ENCODE peak calls at places on chromosomes 11 and 22, in five cellular contexts. One of them, this sample, is unnamed.

GRCh38 chr11:119315139-119316016 is 1.6 kb downstream of the MCAM start:
- DNase-seq in brain microvascular endothelial cell: no peak
- DNase-seq in GM20000: peak
- DNase-seq in activated CD4-positive, CD25-positive, alpha-beta regulatory T cell: no peak
- DNase-seq in A673: peak
- DNase-seq in this sample: no peak

GRCh38 chr22:50258361-50259292 is 2.9 kb downstream of the MAPK12 start:
- DNase-seq in brain microvascular endothelial cell: no peak
- DNase-seq in GM20000: no peak
- DNase-seq in activated CD4-positive, CD25-positive, alpha-beta regulatory T cell: no peak
- DNase-seq in A673: no peak
- DNase-seq in this sample: no peak

GRCh38 chr11:15764948-15765347 is 591.4 kb downstream of the SOX6 start:
- DNase-seq in brain microvascular endothelial cell: no peak
- DNase-seq in GM20000: no peak
- DNase-seq in activated CD4-positive, CD25-positive, alpha-beta regulatory T cell: no peak
- DNase-seq in A673: no peak
- DNase-seq in this sample: no peak

GRCh38 chr11:72629266-72629665 is 45.0 kb downstream of the PDE2A start:
- DNase-seq in brain microvascular endothelial cell: no peak
- DNase-seq in GM20000: no peak
- DNase-seq in activated CD4-positive, CD25-positive, alpha-beta regulatory T cell: no peak
- DNase-seq in A673: no peak
- DNase-seq in this sample: peak

GRCh38 chr11:67054851-67055523 is 1.7 kb upstream of the RHOD start:
- DNase-seq in brain microvascular endothelial cell: peak
- DNase-seq in GM20000: peak
- DNase-seq in activated CD4-positive, CD25-positive, alpha-beta regulatory T cell: no peak
- DNase-seq in A673: peak
- DNase-seq in this sample: peak

GRCh38 chr22:38347944-38348750 is 30.9 kb upstream of the CSNK1E start:
- DNase-seq in brain microvascular endothelial cell: no peak
- DNase-seq in GM20000: peak
- DNase-seq in activated CD4-positive, CD25-positive, alpha-beta regulatory T cell: no peak
- DNase-seq in A673: no peak
- DNase-seq in this sample: no peak

GRCh38 chr11:113147249-113147648 is 167.1 kb upstream of the TTC12 start:
- DNase-seq in brain microvascular endothelial cell: no peak
- DNase-seq in GM20000: no peak
- DNase-seq in activated CD4-positive, CD25-positive, alpha-beta regulatory T cell: no peak
- DNase-seq in A673: no peak
- DNase-seq in this sample: peak

GRCh38 chr11:72013765-72014711 is 15.3 kb downstream of the IL18BP start:
- DNase-seq in brain microvascular endothelial cell: no peak
- DNase-seq in GM20000: no peak
- DNase-seq in activated CD4-positive, CD25-positive, alpha-beta regulatory T cell: no peak
- DNase-seq in A673: no peak
- DNase-seq in this sample: no peak

GRCh38 chr11:60899021-60899936 is 7.1 kb downstream of the PRPF19 start:
- DNase-seq in brain microvascular endothelial cell: peak
- DNase-seq in GM20000: no peak
- DNase-seq in activated CD4-positive, CD25-positive, alpha-beta regulatory T cell: no peak
- DNase-seq in A673: peak
- DNase-seq in this sample: peak

GRCh38 chr22:40241200-40241763 is 63.6 kb downstream of the TNRC6B start:
- DNase-seq in brain microvascular endothelial cell: no peak
- DNase-seq in GM20000: no peak
- DNase-seq in activated CD4-positive, CD25-positive, alpha-beta regulatory T cell: no peak
- DNase-seq in A673: no peak
- DNase-seq in this sample: no peak

GRCh38 chr11:46273511-46274205 is 3.8 kb upstream of the CREB3L1 start:
- DNase-seq in brain microvascular endothelial cell: no peak
- DNase-seq in GM20000: no peak
- DNase-seq in activated CD4-positive, CD25-positive, alpha-beta regulatory T cell: no peak
- DNase-seq in A673: no peak
- DNase-seq in this sample: no peak

GRCh38 chr11:74694136-74694535 is 37.1 kb downstream of the CHRDL2 start:
- DNase-seq in brain microvascular endothelial cell: no peak
- DNase-seq in GM20000: no peak
- DNase-seq in activated CD4-positive, CD25-positive, alpha-beta regulatory T cell: no peak
- DNase-seq in A673: no peak
- DNase-seq in this sample: peak

GRCh38 chr22:48798281-48799226 is 1029.1 kb downstream of the BRD1 start:
- DNase-seq in brain microvascular endothelial cell: no peak
- DNase-seq in GM20000: no peak
- DNase-seq in activated CD4-positive, CD25-positive, alpha-beta regulatory T cell: no peak
- DNase-seq in A673: no peak
- DNase-seq in this sample: no peak

GRCh38 chr11:31237819-31238771 is 131.4 kb downstream of the DCDC1 start:
- DNase-seq in brain microvascular endothelial cell: no peak
- DNase-seq in GM20000: no peak
- DNase-seq in activated CD4-positive, CD25-positive, alpha-beta regulatory T cell: no peak
- DNase-seq in A673: peak
- DNase-seq in this sample: peak

GRCh38 chr11:117410238-117410637 is 82.6 kb downstream of the CEP164 start:
- DNase-seq in brain microvascular endothelial cell: no peak
- DNase-seq in GM20000: no peak
- DNase-seq in activated CD4-positive, CD25-positive, alpha-beta regulatory T cell: no peak
- DNase-seq in A673: no peak
- DNase-seq in this sample: no peak

GRCh38 chr22:31099386-31099785 is 8.0 kb downstream of the SELENOM start:
- DNase-seq in brain microvascular endothelial cell: no peak
- DNase-seq in GM20000: no peak
- DNase-seq in activated CD4-positive, CD25-positive, alpha-beta regulatory T cell: no peak
- DNase-seq in A673: no peak
- DNase-seq in this sample: no peak

GRCh38 chr11:67303132-67303988 is at the start of gene SSH3:
- DNase-seq in brain microvascular endothelial cell: no peak
- DNase-seq in GM20000: no peak
- DNase-seq in activated CD4-positive, CD25-positive, alpha-beta regulatory T cell: no peak
- DNase-seq in A673: peak
- DNase-seq in this sample: peak

This sample was measured in NCI-H82.